ENCODE peak calls at places on chromosomes 3 and 15, in six cellular contexts. I is activated naive CD8-positive, alpha-beta T cell treated with anti-CD3 and anti-CD28 coated beads, Interleukin-2, amount 50 U/mL, for 24 hours; X is NCI-H226; G is iPS DF 6.9; P is AG08396; L is cardiac fibroblast. K is an unnamed sample.

GRCh38 chr3:77460326-77460725 is 420.4 kb downstream of the ROBO2 start:
- DNase-seq in I (no peak), P (no peak), L (no peak), X (no peak), G (no peak), K (no peak)

GRCh38 chr15:48250640-48251076 is 44.6 kb downstream of the SLC12A1 start:
- DNase-seq in P (peak), X (peak), L (peak), I (no peak), G (peak), K (peak)

GRCh38 chr3:55440406-55440708 is 46.7 kb downstream of the WNT5A start:
- DNase-seq in I (no peak), X (no peak), L (no peak), P (no peak), G (no peak), K (no peak)

GRCh38 chr15:63510548-63510940 is 6.2 kb downstream of the USP3 start:
- DNase-seq in G (no peak), I (no peak), P (no peak), L (no peak), X (no peak), K (no peak)

GRCh38 chr3:43071313-43071893 is 34.5 kb downstream of the POMGNT2 start:
- DNase-seq in G (peak), X (no peak), L (peak), P (peak), I (peak), K (no peak)

GRCh38 chr3:128051459-128051836 is 789 bp upstream of the SEC61A1 start:
- DNase-seq in P (peak), I (no peak), L (peak), X (peak), G (no peak), K (no peak)

GRCh38 chr15:41866263-41866703 is 27.6 kb downstream of the SPTBN5 start:
- DNase-seq in X (no peak), L (no peak), I (no peak), G (no peak), P (no peak), K (no peak)

GRCh38 chr3:126835472-126836219 is 131.6 kb downstream of the CHCHD6 start:
- DNase-seq in I (no peak), X (peak), P (peak), L (peak), G (no peak), K (no peak)

GRCh38 chr3:127915115-127915936 is at the start of gene KBTBD12:
- DNase-seq in G (no peak), I (peak), P (peak), X (no peak), L (no peak), K (no peak)

GRCh38 chr15:57604502-57604901 is 12.8 kb downstream of the MYZAP start:
- DNase-seq in X (no peak), I (no peak), P (no peak), G (no peak), L (no peak), K (no peak)

GRCh38 chr15:83300826-83301225 is 16.4 kb upstream of the BNC1 start:
- DNase-seq in G (no peak), L (peak), X (peak), P (no peak), I (no peak), K (no peak)

GRCh38 chr15:90906181-90906849 is 3.2 kb downstream of the MAN2A2 start:
- DNase-seq in P (no peak), G (no peak), L (no peak), I (no peak), X (no peak), K (no peak)

GRCh38 chr15:62895139-62895866 is 147.2 kb upstream of the TPM1 start:
- DNase-seq in P (no peak), X (peak), I (no peak), G (no peak), L (peak), K (no peak)

GRCh38 chr3:128456776-128457715 is 9.6 kb downstream of the DNAJB8 start:
- DNase-seq in I (no peak), X (no peak), L (no peak), P (no peak), G (no peak), K (no peak)

GRCh38 chr3:94032187-94032586 is 3.8 kb upstream of the STX19 start:
- DNase-seq in X (no peak), I (no peak), G (no peak), P (no peak), L (no peak), K (no peak)

GRCh38 chr3:35664460-35664919 is 25.2 kb downstream of the ARPP21 start:
- DNase-seq in G (no peak), I (no peak), P (peak), L (peak), X (no peak), K (no peak)

GRCh38 chr3:89889386-89889785 is 782.0 kb downstream of the EPHA3 start:
- DNase-seq in G (peak), X (no peak), P (no peak), L (no peak), I (no peak), K (no peak)

GRCh38 chr15:71440479-71441071 is 325.3 kb downstream of the THSD4 start:
- DNase-seq in L (peak), X (no peak), I (no peak), G (no peak), P (peak), K (peak)

GRCh38 chr15:31041610-31042009 is 50.2 kb upstream of the MTMR10 start:
- DNase-seq in P (no peak), L (no peak), X (no peak), G (no peak), I (no peak), K (no peak)

GRCh38 chr15:45126535-45127158 is 3.0 kb downstream of the DUOXA1 start:
- DNase-seq in L (peak), G (no peak), P (no peak), X (no peak), I (no peak), K (no peak)

GRCh38 chr3:15050405-15051092 is 14.6 kb downstream of the MRPS25 start:
- DNase-seq in I (no peak), L (no peak), P (no peak), X (no peak), G (no peak), K (no peak)

GRCh38 chr3:49454457-49454856 is 15.6 kb upstream of the DAG1 start:
- DNase-seq in L (no peak), X (peak), P (no peak), G (no peak), I (peak), K (no peak)

GRCh38 chr3:7190094-7190493 is 329.2 kb downstream of the GRM7 start:
- DNase-seq in X (no peak), P (no peak), L (peak), I (no peak), G (no peak), K (no peak)

GRCh38 chr3:72155391-72156064 is 370.6 kb upstream of the PROK2 start:
- DNase-seq in G (no peak), I (no peak), L (peak), X (no peak), P (peak), K (no peak)

GRCh38 chr3:146817705-146818104 is 212.6 kb upstream of the PLSCR5 start:
- DNase-seq in I (no peak), X (no peak), L (peak), G (no peak), P (no peak), K (peak)

GRCh38 chr3:177905173-177905894 is 630.9 kb upstream of the KCNMB2 start:
- DNase-seq in L (peak), X (peak), P (peak), I (no peak), G (no peak), K (no peak)

GRCh38 chr15:78298983-78299301 is 467 bp downstream of the SKIC8 start:
- DNase-seq in P (peak), X (no peak), G (no peak), L (peak), I (no peak), K (no peak)

GRCh38 chr3:110697961-110698360 is 373.7 kb upstream of the NECTIN3 start:
- DNase-seq in G (no peak), X (no peak), I (no peak), L (peak), P (no peak), K (peak)

GRCh38 chr15:73650387-73651126 is 17.4 kb upstream of the NPTN start:
- DNase-seq in X (peak), G (no peak), L (peak), P (peak), I (peak), K (no peak)

GRCh38 chr3:28286595-28286994 is 45.2 kb downstream of the CMC1 start:
- DNase-seq in G (no peak), L (peak), I (no peak), X (no peak), P (peak), K (peak)

GRCh38 chr15:58594898-58595297 is 154.6 kb downstream of the ADAM10 start:
- DNase-seq in P (no peak), X (no peak), I (no peak), L (no peak), G (no peak), K (no peak)

GRCh38 chr3:104596551-104596950 is 770.2 kb upstream of the ALCAM start:
- DNase-seq in P (peak), X (peak), I (no peak), L (peak), G (peak), K (no peak)